ENCODE peak calls at places on chromosomes 5 and 9, in ten cellular contexts. One of them, this sample, is unnamed.

GRCh38 chr5:125439243-125439642 is 692.8 kb upstream of the ZNF608 start:
- DNase-seq in lower leg skin: no peak
- DNase-seq in body of pancreas: no peak
- DNase-seq in GM12891: no peak
- DNase-seq in HepG2: no peak
- DNase-seq in A549: no peak
- DNase-seq in uterus: no peak
- DNase-seq in stomach: no peak
- DNase-seq in Peyer's patch: no peak
- DNase-seq in K562: no peak
- DNase-seq in this sample: no peak

GRCh38 chr9:92945796-92946195 is 1.5 kb upstream of the FGD3 start:
- DNase-seq in K562: no peak
- DNase-seq in stomach: no peak
- DNase-seq in Peyer's patch: no peak
- DNase-seq in HepG2: no peak
- DNase-seq in lower leg skin: no peak
- DNase-seq in uterus: no peak
- DNase-seq in A549: no peak
- DNase-seq in body of pancreas: no peak
- DNase-seq in GM12891: no peak
- DNase-seq in this sample: no peak

GRCh38 chr9:108444400-108445358 is 411.1 kb downstream of the ACTL7B start:
- DNase-seq in GM12891: no peak
- DNase-seq in lower leg skin: peak; percentile 63
- DNase-seq in HepG2: peak; percentile 72
- DNase-seq in A549: peak; percentile 30
- DNase-seq in uterus: peak; percentile 44
- DNase-seq in stomach: no peak
- DNase-seq in K562: no peak
- DNase-seq in body of pancreas: no peak
- DNase-seq in Peyer's patch: no peak
- DNase-seq in this sample: no peak

GRCh38 chr9:123002754-123003153 is 30.7 kb upstream of the GPR21 start:
- DNase-seq in A549: no peak
- DNase-seq in body of pancreas: no peak
- DNase-seq in HepG2: no peak
- DNase-seq in GM12891: no peak
- DNase-seq in K562: no peak
- DNase-seq in stomach: no peak
- DNase-seq in lower leg skin: no peak
- DNase-seq in Peyer's patch: no peak
- DNase-seq in uterus: no peak
- DNase-seq in this sample: no peak

GRCh38 chr9:77892955-77893514 is 138.6 kb downstream of the GNAQ start:
- DNase-seq in uterus: no peak
- DNase-seq in lower leg skin: no peak
- DNase-seq in HepG2: no peak
- DNase-seq in K562: no peak
- DNase-seq in stomach: no peak
- DNase-seq in body of pancreas: no peak
- DNase-seq in GM12891: no peak
- DNase-seq in Peyer's patch: no peak
- DNase-seq in A549: no peak
- DNase-seq in this sample: no peak

GRCh38 chr5:58258984-58259684 is 200.8 kb downstream of the PLK2 start:
- DNase-seq in K562: no peak
- DNase-seq in uterus: no peak
- DNase-seq in lower leg skin: no peak
- DNase-seq in HepG2: no peak
- DNase-seq in A549: peak; percentile 51
- DNase-seq in GM12891: no peak
- DNase-seq in stomach: no peak
- DNase-seq in body of pancreas: no peak
- DNase-seq in Peyer's patch: no peak
- DNase-seq in this sample: no peak

GRCh38 chr5:34691326-34691725 is 35.2 kb downstream of the RAI14 start:
- DNase-seq in GM12891: no peak
- DNase-seq in stomach: no peak
- DNase-seq in A549: no peak
- DNase-seq in Peyer's patch: no peak
- DNase-seq in uterus: no peak
- DNase-seq in body of pancreas: no peak
- DNase-seq in lower leg skin: no peak
- DNase-seq in K562: no peak
- DNase-seq in HepG2: no peak
- DNase-seq in this sample: no peak

GRCh38 chr5:120236360-120236759 is 227.7 kb upstream of the PRR16 start:
- DNase-seq in Peyer's patch: no peak
- DNase-seq in uterus: no peak
- DNase-seq in A549: no peak
- DNase-seq in lower leg skin: no peak
- DNase-seq in GM12891: no peak
- DNase-seq in stomach: no peak
- DNase-seq in HepG2: no peak
- DNase-seq in K562: no peak
- DNase-seq in body of pancreas: no peak
- DNase-seq in this sample: no peak

GRCh38 chr5:96595300-96596090 is 66.7 kb upstream of the CAST start:
- DNase-seq in A549: peak; percentile 31
- DNase-seq in GM12891: no peak
- DNase-seq in Peyer's patch: no peak
- DNase-seq in lower leg skin: no peak
- DNase-seq in HepG2: peak; percentile 10
- DNase-seq in body of pancreas: no peak
- DNase-seq in stomach: no peak
- DNase-seq in K562: peak; percentile 48
- DNase-seq in uterus: no peak
- DNase-seq in this sample: no peak

DNA sequence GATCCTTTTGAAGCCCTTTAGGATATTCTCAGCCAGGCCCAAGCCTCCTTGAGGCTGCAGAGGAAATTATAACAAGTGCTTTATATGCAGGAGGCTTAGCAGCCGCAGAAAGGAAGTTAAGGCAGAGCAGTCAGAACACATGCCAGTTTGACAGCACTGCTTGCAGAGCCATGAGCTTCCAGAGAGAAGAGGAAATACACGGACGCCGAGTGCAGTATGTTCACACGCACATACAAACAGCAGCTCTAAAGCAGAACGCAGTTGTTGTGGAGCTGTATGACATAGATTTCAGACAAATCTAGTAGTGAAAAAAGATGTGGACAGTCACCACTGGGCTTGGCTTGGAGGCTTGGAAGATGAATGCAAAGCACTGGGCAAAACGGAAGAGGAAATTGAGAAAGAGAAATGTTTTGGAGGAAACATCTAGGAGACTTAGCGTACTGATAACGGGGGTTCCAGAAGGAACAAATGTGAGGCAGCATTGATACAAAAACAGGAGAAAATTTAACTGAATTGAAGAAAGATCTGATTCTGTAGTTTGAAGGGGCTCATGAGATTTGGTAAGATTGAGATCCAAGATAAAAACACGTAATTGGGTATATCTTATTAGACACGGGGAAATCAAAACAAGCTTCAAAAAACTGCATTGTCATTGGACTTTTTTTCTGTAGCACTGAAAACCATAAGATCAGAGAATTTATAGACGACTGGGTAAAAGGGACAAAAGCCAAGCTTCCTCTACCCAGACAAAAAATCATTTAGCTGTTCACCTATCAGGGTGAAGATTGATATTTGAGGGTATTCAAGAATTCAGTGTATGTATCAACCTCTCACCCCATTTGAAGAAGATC is 19.6 kb upstream of the ROPN1L start:
- DNase-seq in stomach: no peak
- DNase-seq in uterus: no peak
- DNase-seq in HepG2: no peak
- DNase-seq in Peyer's patch: no peak
- DNase-seq in lower leg skin: no peak
- DNase-seq in A549: no peak
- DNase-seq in K562: no peak
- DNase-seq in body of pancreas: no peak
- DNase-seq in GM12891: no peak
- DNase-seq in this sample: no peak
- TF ChIP-seq POLR2A in stomach: no peak
- TF ChIP-seq POLR2A in uterus: no peak
- TF ChIP-seq POLR2A in HepG2: no peak
- TF ChIP-seq POLR2A in Peyer's patch: no peak
- TF ChIP-seq POLR2A in lower leg skin: no peak
- TF ChIP-seq POLR2A in A549: no peak
- TF ChIP-seq POLR2A in K562: no peak
- TF ChIP-seq POLR2A in body of pancreas: no peak
- TF ChIP-seq POLR2A in GM12891: no peak
- TF ChIP-seq POLR2A in this sample: no peak

GRCh38 chr5:31172881-31173280 is 20.6 kb upstream of the CDH6 start:
- DNase-seq in body of pancreas: no peak
- DNase-seq in lower leg skin: no peak
- DNase-seq in GM12891: no peak
- DNase-seq in K562: no peak
- DNase-seq in uterus: no peak
- DNase-seq in Peyer's patch: no peak
- DNase-seq in HepG2: no peak
- DNase-seq in A549: no peak
- DNase-seq in stomach: no peak
- DNase-seq in this sample: no peak
- TF ChIP-seq POLR2A in body of pancreas: no peak
- TF ChIP-seq POLR2A in lower leg skin: no peak
- TF ChIP-seq POLR2A in GM12891: no peak
- TF ChIP-seq POLR2A in K562: no peak
- TF ChIP-seq POLR2A in uterus: no peak
- TF ChIP-seq POLR2A in Peyer's patch: no peak
- TF ChIP-seq POLR2A in HepG2: no peak
- TF ChIP-seq POLR2A in A549: no peak
- TF ChIP-seq POLR2A in stomach: no peak
- TF ChIP-seq POLR2A in this sample: no peak

GRCh38 chr5:108381034-108381954 is 604 bp downstream of the FBXL17 start:
- DNase-seq in uterus: peak; percentile 42
- DNase-seq in lower leg skin: peak; percentile 58
- DNase-seq in GM12891: peak; percentile 35
- DNase-seq in HepG2: peak; percentile 18
- DNase-seq in Peyer's patch: peak; percentile 68
- DNase-seq in stomach: peak; percentile 84
- DNase-seq in K562: peak; percentile 59
- DNase-seq in body of pancreas: peak; percentile 83
- DNase-seq in A549: peak; percentile 68
- DNase-seq in this sample: peak; percentile 98
- TF ChIP-seq POLR2A in uterus: no peak
- TF ChIP-seq POLR2A in lower leg skin: no peak
- TF ChIP-seq POLR2A in GM12891: no peak
- TF ChIP-seq POLR2A in HepG2: no peak
- TF ChIP-seq POLR2A in Peyer's patch: peak; percentile 29
- TF ChIP-seq POLR2A in stomach: no peak
- TF ChIP-seq POLR2A in K562: no peak
- TF ChIP-seq POLR2A in body of pancreas: peak; percentile 12
- TF ChIP-seq POLR2A in A549: peak; percentile 23
- TF ChIP-seq POLR2A in this sample: peak; percentile 77

GRCh38 chr5:127030259-127031146 is at the start of gene MARCHF3:
- DNase-seq in HepG2: peak; percentile 85
- DNase-seq in A549: peak; percentile 92
- DNase-seq in K562: peak; percentile 98
- DNase-seq in body of pancreas: peak; percentile 96
- DNase-seq in Peyer's patch: peak; percentile 92
- DNase-seq in uterus: peak; percentile 93
- DNase-seq in GM12891: peak; percentile 95
- DNase-seq in lower leg skin: peak; percentile 92
- DNase-seq in stomach: peak; percentile 96
- DNase-seq in this sample: peak; percentile 100
- TF ChIP-seq POLR2A in HepG2: peak; percentile 89
- TF ChIP-seq POLR2A in A549: peak; percentile 63
- TF ChIP-seq POLR2A in K562: peak; percentile 97
- TF ChIP-seq POLR2A in body of pancreas: peak; percentile 98
- TF ChIP-seq POLR2A in Peyer's patch: peak; percentile 97
- TF ChIP-seq POLR2A in uterus: peak; percentile 94
- TF ChIP-seq POLR2A in GM12891: peak; percentile 86
- TF ChIP-seq POLR2A in lower leg skin: peak; percentile 24
- TF ChIP-seq POLR2A in stomach: no peak
- TF ChIP-seq POLR2A in this sample: peak; percentile 93

DNA sequence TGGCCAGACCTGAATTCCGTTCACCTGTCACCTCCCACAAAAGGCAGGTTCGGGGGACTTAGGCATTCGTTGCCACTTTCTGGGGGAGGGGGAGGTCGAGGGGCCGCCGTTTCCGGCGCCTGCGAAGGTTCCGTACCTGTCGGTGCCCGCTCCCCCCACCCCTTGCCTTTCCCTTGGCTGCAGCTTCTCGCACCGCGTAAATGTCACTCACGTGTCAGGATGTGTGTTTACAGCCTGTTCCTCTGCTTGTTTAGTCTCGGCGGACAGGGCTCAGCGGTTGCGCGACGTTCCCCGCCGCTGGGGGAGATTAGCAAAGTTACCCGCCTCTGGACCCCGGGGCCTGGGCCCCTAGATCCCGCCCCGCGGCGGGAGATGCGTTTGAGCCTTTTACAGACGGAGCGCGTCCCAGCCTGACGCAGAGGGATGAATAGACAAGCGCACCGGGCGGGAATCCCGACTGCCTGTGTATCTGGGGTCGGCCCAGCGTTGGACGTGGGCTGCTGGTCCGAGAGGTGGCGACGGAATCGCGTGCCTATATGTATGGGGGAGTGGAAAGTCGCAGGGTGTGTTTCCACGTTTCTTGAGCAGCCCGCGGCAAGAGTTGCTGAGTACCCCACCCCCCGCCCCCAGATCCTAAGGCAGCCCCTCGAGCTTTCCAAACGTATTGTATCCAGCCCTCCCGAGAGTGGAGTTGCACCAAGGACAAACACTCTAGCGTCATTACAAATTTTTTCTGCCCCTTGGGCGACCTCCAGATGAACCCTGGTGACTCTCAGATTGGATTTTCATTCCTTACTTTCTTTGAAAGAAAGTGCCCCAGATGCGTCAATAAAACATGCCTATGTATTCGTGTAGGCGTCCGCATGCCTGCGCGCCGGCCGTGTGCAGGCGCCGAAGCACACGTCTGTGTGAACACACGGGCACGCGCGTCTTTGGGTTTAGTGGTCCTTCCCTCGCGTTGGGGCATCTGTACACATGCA is 2.4 kb upstream of the LHX2 start:
- DNase-seq in K562: no peak
- DNase-seq in lower leg skin: no peak
- DNase-seq in HepG2: no peak
- DNase-seq in body of pancreas: no peak
- DNase-seq in GM12891: no peak
- DNase-seq in Peyer's patch: no peak
- DNase-seq in A549: no peak
- DNase-seq in stomach: no peak
- DNase-seq in uterus: no peak
- DNase-seq in this sample: no peak
- TF ChIP-seq POLR2A in K562: no peak
- TF ChIP-seq POLR2A in lower leg skin: no peak
- TF ChIP-seq POLR2A in HepG2: no peak
- TF ChIP-seq POLR2A in body of pancreas: no peak
- TF ChIP-seq POLR2A in GM12891: no peak
- TF ChIP-seq POLR2A in Peyer's patch: no peak
- TF ChIP-seq POLR2A in A549: no peak
- TF ChIP-seq POLR2A in stomach: no peak
- TF ChIP-seq POLR2A in uterus: no peak
- TF ChIP-seq POLR2A in this sample: no peak